ENCODE peak calls at places on chromosome 2, in eight cellular contexts. X, C, P, J, S, Z, K and R are unnamed samples.
A peak's percentile ranks its signal among the peaks of the same experiment; 100 is the strongest.

GRCh38 chr2:174008720-174009119 is 43.5 kb upstream of the SP3 start:
- DNase-seq in X (no peak), C (no peak), P (no peak), J (no peak), S (no peak), Z (no peak), K (no peak), R (no peak)

GRCh38 chr2:57899898-57900297 is 146.7 kb upstream of the VRK2 start:
- DNase-seq in X (no peak), C (no peak), P (no peak), J (no peak), S (no peak), Z (no peak), K (no peak), R (no peak)

GRCh38 chr2:64645014-64645418 is 8.7 kb downstream of the SERTAD2 start:
- DNase-seq in X (peak; percentile 86), C (peak; percentile 66), P (peak; percentile 78), J (peak; percentile 91), S (peak; percentile 76), Z (peak; percentile 78), K (peak; percentile 73), R (peak; percentile 76)

GRCh38 chr2:240997856-240998705 is at the start of gene SNED1:
- DNase-seq in X (peak; percentile 92), C (peak; percentile 26), P (peak; percentile 65), J (peak; percentile 95), S (peak; percentile 93), Z (peak; percentile 48), K (peak; percentile 88), R (peak; percentile 85)

GRCh38 chr2:127407091-127407490 is 11.1 kb upstream of the PROC start:
- DNase-seq in X (no peak), C (no peak), P (no peak), J (no peak), S (no peak), Z (no peak), K (no peak), R (no peak)

GRCh38 chr2:37740330-37740729 is 68.9 kb upstream of the CDC42EP3 start:
- DNase-seq in X (peak; percentile 57), C (no peak), P (no peak), J (no peak), S (no peak), Z (peak; percentile 40), K (peak; percentile 15), R (peak; percentile 50)

GRCh38 chr2:66584011-66584410 is 149.1 kb downstream of the MEIS1 start:
- DNase-seq in X (no peak), C (no peak), P (no peak), J (no peak), S (no peak), Z (no peak), K (no peak), R (peak; percentile 47)

GRCh38 chr2:58734365-58734764 is 493.2 kb upstream of the FANCL start:
- DNase-seq in X (peak; percentile 57), C (no peak), P (peak; percentile 35), J (no peak), S (no peak), Z (peak; percentile 18), K (peak; percentile 28), R (no peak)

GRCh38 chr2:150596071-150596470 is 108.6 kb upstream of the RND3 start:
- DNase-seq in X (peak; percentile 51), C (no peak), P (no peak), J (no peak), S (no peak), Z (peak; percentile 85), K (no peak), R (peak; percentile 38)

GRCh38 chr2:85695691-85696668 is 1.8 kb downstream of the GNLY start:
- DNase-seq in X (no peak), C (no peak), P (no peak), J (no peak), S (no peak), Z (no peak), K (no peak), R (no peak)

GRCh38 chr2:152336103-152336853 is 1.3 kb downstream of the FMNL2 start:
- DNase-seq in X (peak; percentile 77), C (peak; percentile 60), P (peak; percentile 41), J (peak; percentile 71), S (peak; percentile 73), Z (peak; percentile 32), K (peak; percentile 65), R (peak; percentile 47)

GRCh38 chr2:190023860-190024259 is 38.7 kb downstream of the MSTN start:
- DNase-seq in X (peak; percentile 65), C (peak; percentile 63), P (peak; percentile 57), J (peak; percentile 69), S (no peak), Z (peak; percentile 26), K (peak; percentile 66), R (peak; percentile 31)
- TF ChIP-seq EZH2 in X (no peak), C (no peak), P (no peak), J (no peak), S (no peak), Z (no peak), K (no peak), R (no peak)

DNA sequence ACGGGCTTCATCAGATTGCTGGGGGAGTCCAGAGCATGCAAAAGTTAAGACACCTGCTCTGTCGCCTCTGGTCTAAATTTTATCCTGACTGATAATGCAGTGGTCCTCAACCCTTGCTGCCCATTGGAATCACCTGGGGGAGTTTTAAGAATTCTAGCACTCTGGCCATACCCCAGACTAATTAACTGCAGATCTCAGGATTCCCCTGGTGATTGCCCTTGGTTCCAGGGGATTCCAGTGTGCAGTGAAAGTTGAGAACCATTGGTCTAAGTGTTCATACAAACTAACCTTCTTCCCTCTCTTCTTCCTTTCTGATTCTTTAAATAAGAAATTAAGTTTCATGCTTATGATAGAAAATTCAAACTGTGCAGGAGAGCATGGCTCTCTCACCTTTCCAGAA is 105.7 kb upstream of the MGAT5 start:
- DNase-seq in X (no peak), C (no peak), P (no peak), J (no peak), S (no peak), Z (no peak), K (no peak), R (no peak)
- H4K20me1 ChIP-seq in X (no peaks in the 10 kb centered on the region), C (peaks cover 6% of the 10 kb centered on the region), P (peaks cover 10% of the 10 kb centered on the region), J (peaks cover 56% of the 10 kb centered on the region), S (peaks cover 4% of the 10 kb centered on the region), Z (no peaks in the 10 kb centered on the region), K (peaks cover 8% of the 10 kb centered on the region), R (no peaks in the 10 kb centered on the region)

GRCh38 chr2:234109321-234109720 is 58.8 kb downstream of the SPP2 start:
- DNase-seq in X (no peak), C (no peak), P (no peak), J (no peak), S (no peak), Z (no peak), K (no peak), R (no peak)

GRCh38 chr2:234111523-234111922 is 61.0 kb downstream of the SPP2 start:
- DNase-seq in X (peak; percentile 92), C (no peak), P (no peak), J (no peak), S (no peak), Z (peak; percentile 41), K (no peak), R (peak; percentile 63)

GRCh38 chr2:234107861-234108260 is 57.4 kb downstream of the SPP2 start:
- DNase-seq in X (peak; percentile 4), C (no peak), P (no peak), J (no peak), S (no peak), Z (no peak), K (no peak), R (peak; percentile 44)

GRCh38 chr2:234116050-234116449 is 65.5 kb downstream of the SPP2 start:
- DNase-seq in X (peak; percentile 20), C (no peak), P (no peak), J (no peak), S (no peak), Z (peak; percentile 61), K (no peak), R (peak; percentile 69)

DNA sequence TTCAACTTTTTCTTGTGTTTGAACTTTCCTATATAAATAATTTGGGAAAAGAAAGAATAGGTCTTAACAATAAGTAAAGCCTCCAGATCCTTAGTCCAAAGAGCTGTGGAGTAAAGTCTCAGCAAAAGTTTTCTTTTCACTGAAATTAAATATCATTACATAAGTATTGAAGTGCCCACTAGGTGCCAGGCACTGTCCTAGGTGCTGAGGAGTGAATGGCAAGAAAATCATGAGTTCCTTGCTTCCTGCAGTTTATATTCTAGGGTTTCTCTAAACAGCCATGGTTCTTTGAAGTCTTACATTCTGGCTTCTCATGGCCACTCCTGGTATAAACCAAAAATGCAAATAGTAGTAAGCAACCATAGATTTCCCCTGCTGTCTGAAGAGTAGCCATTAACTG is 59.7 kb downstream of the SPP2 start:
- DNase-seq in X (peak; percentile 9), C (no peak), P (no peak), J (no peak), S (no peak), Z (no peak), K (no peak), R (no peak)
- H3K9me3 ChIP-seq in X (no peaks in the 10 kb centered on the region), C (no peaks in the 10 kb centered on the region), P (no peaks in the 10 kb centered on the region), J (no peaks in the 10 kb centered on the region), S (no peaks in the 10 kb centered on the region), Z (no peaks in the 10 kb centered on the region), K (no peaks in the 10 kb centered on the region), R (no peaks in the 10 kb centered on the region)

GRCh38 chr2:219628235-219628985 is 980 bp downstream of the SLC4A3 start:
- DNase-seq in X (no peak), C (no peak), P (no peak), J (no peak), S (no peak), Z (no peak), K (no peak), R (no peak)

GRCh38 chr2:219626540-219626939 is 890 bp upstream of the SLC4A3 start:
- DNase-seq in X (no peak), C (no peak), P (peak; percentile 35), J (no peak), S (no peak), Z (no peak), K (no peak), R (no peak)

GRCh38 chr2:219625179-219625578 is 2.3 kb upstream of the SLC4A3 start:
- DNase-seq in X (no peak), C (no peak), P (no peak), J (no peak), S (no peak), Z (no peak), K (no peak), R (no peak)

GRCh38 chr2:219628986-219629901 is 1.8 kb downstream of the SLC4A3 start:
- DNase-seq in X (no peak), C (no peak), P (no peak), J (no peak), S (no peak), Z (no peak), K (no peak), R (no peak)

DNA sequence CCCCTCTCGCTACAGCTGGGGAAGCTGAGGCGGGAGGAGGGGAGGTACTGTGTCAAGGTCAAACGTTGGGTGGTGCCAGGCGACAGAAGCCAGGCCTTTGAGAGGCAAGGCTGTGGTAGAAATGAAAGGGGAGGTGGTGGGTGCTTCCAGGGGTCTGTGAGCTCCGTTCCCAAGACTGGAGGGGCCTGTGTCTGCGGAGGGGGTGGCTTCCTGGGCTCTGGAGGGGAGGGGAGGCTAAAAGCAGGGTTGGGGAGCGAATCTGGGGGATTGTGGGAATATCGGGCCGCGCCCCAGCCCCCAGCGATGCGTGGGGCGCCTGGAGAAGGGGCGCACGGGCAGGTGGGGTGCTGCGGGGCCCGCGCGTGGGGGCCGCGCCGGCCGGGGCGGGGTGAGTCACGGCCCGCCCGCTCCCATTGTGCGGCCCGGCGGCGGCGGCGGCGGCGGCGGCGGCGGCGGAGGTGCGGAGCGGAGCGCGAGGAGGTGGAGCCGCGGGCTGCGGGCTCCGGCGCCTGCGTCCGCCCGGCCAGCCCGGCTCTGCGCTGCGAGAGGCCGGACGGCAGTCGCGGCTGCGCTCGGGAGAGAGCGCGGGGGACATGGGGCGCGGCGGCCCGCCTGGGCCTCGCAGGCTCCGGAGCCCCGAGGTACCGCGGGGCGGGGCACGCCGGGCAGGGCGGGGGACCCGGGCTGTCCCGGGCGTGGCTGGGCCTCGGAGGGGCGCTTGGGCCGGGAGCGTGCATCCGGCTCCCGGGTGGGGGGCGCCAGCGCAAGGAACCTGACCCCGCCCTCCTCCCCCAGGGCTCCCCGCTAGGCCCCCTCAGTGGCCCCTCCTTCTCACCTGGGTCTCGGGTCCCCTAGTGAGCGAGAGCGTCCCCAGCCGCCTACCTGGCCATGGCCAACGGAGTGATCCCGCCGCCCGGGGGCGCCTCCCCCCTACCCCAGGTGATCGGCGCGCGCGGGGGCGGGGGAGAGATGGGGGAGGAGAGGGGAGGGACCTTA is at the start of gene SLC4A3:
- DNase-seq in X (peak; percentile 67), C (peak; percentile 16), P (no peak), J (peak; percentile 86), S (peak; percentile 65), Z (no peak), K (peak; percentile 76), R (peak; percentile 36)
- TF ChIP-seq EZH2 in X (no peak), C (no peak), P (no peak), J (no peak), S (no peak), Z (no peak), K (no peak), R (no peak)